ENCODE peak calls at places on chromosomes 5 and 9, in nine cellular contexts. Q is lower lobe of right lung; P is fibroblast of lung; W is NT2/D1; Z is CD4-positive, alpha-beta memory T cell; J is A549; X is AG04450; L is IMR-90; K is esophagus squamous epithelium. D is an unnamed sample.

GRCh38 chr9:14913366-14913765 is 3.1 kb upstream of the FREM1 start:
- DNase-seq in Q (no peak), P (no peak), W (no peak), Z (no peak), J (no peak), X (no peak), L (no peak), K (no peak), D (no peak)

GRCh38 chr5:116492016-116492623 is 82.5 kb downstream of the SEMA6A start:
- DNase-seq in Q (no peak), P (peak; percentile 93), W (no peak), Z (no peak), J (no peak), X (peak; percentile 66), L (peak; percentile 89), K (no peak), D (no peak)

GRCh38 chr5:35675392-35675791 is 57.7 kb downstream of the SPEF2 start:
- DNase-seq in Q (no peak), P (no peak), W (no peak), Z (no peak), J (no peak), X (no peak), L (no peak), K (no peak), D (no peak)

GRCh38 chr5:43601454-43602260 is 1.3 kb upstream of the NNT start:
- DNase-seq in Q (no peak), P (peak; percentile 58), W (no peak), Z (no peak), J (no peak), X (no peak), L (peak; percentile 57), K (no peak), D (no peak)

GRCh38 chr5:20166496-20166895 is 178.5 kb upstream of the CDH18 start:
- DNase-seq in Q (no peak), P (peak; percentile 26), W (no peak), Z (no peak), J (no peak), X (no peak), L (no peak), K (no peak), D (no peak)

GRCh38 chr9:137167752-137168574 is 1.9 kb downstream of the LRRC26 start:
- DNase-seq in Q (no peak), P (no peak), W (no peak), Z (no peak), J (no peak), X (no peak), L (no peak), K (no peak), D (peak; percentile 84)

GRCh38 chr9:70069734-70070133 is 26.1 kb downstream of the MAMDC2 start:
- DNase-seq in Q (no peak), P (no peak), W (no peak), Z (no peak), J (no peak), X (no peak), L (no peak), K (no peak), D (no peak)

GRCh38 chr5:8848997-8849585 is 696.8 kb downstream of the SEMA5A start:
- DNase-seq in Q (no peak), P (peak; percentile 90), W (no peak), Z (no peak), J (no peak), X (no peak), L (peak; percentile 89), K (no peak), D (no peak)

GRCh38 chr5:42228279-42228678 is 195.0 kb upstream of the GHR start:
- DNase-seq in Q (no peak), P (no peak), W (no peak), Z (no peak), J (no peak), X (no peak), L (no peak), K (no peak), D (no peak)

GRCh38 chr9:77017505-77017894 is 2.0 kb upstream of the FOXB2 start:
- DNase-seq in Q (no peak), P (no peak), W (no peak), Z (no peak), J (no peak), X (no peak), L (no peak), K (no peak), D (no peak)

GRCh38 chr5:99089822-99090549 is 161.2 kb upstream of the CHD1 start:
- DNase-seq in Q (no peak), P (no peak), W (no peak), Z (no peak), J (no peak), X (no peak), L (no peak), K (no peak), D (no peak)

DNA sequence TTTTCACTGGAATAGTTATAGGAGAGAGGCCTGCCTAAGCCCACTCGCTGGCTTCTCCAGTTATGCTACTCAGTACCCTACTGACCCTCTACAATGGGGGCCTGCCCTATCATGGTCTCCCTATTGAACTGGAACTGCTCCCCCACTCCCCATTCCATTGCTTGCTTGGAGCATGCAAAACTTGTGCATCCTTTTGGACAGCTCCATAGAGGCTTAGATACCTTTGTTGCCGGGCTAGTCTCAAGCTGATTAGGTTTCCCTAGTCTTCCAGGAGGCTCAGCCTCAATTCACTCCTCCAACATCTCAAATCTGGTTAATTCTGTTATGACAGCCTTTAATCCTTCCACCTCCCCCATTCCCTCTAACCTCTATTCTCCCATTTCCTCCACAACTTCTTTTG is 39.9 kb downstream of the KIF24 start:
- DNase-seq in Q (no peak), P (no peak), W (no peak), Z (no peak), J (no peak), X (no peak), L (peak; percentile 8), K (no peak), D (no peak)
- H3K4me3 ChIP-seq in Q (no peak overlapping the region), P (no peak overlapping the region), W (no peak overlapping the region), Z (no peak overlapping the region), J (no peak overlapping the region), X (no peak overlapping the region), L (no peak overlapping the region), K (no peak overlapping the region), D (no peak overlapping the region)

GRCh38 chr5:143946821-143947220 is 134.9 kb downstream of the HMHB1 start:
- DNase-seq in Q (no peak), P (peak; percentile 41), W (no peak), Z (no peak), J (no peak), X (no peak), L (peak; percentile 35), K (no peak), D (no peak)
- H3K9me3 ChIP-seq in Q (peaks cover 7% of the 10 kb centered on the region), P (no peaks in the 10 kb centered on the region), W (no peaks in the 10 kb centered on the region), Z (no peaks in the 10 kb centered on the region), J (peaks cover 18% of the 10 kb centered on the region), X (no peaks in the 10 kb centered on the region), L (peaks cover 2% of the 10 kb centered on the region), K (peaks cover 18% of the 10 kb centered on the region), D (no peaks in the 10 kb centered on the region)

GRCh38 chr9:6969805-6970204 is 212.0 kb downstream of the KDM4C start:
- DNase-seq in Q (no peak), P (no peak), W (no peak), Z (no peak), J (no peak), X (no peak), L (no peak), K (no peak), D (no peak)
- H3K4me3 ChIP-seq in Q (no peak overlapping the region), P (no peak overlapping the region), W (no peak overlapping the region), Z (no peak overlapping the region), J (no peak overlapping the region), X (no peak overlapping the region), L (no peak overlapping the region), K (no peak overlapping the region), D (no peak overlapping the region)

GRCh38 chr9:7671847-7672246 is 127.7 kb downstream of the DMAC1 start:
- DNase-seq in Q (no peak), P (no peak), W (no peak), Z (no peak), J (no peak), X (no peak), L (no peak), K (no peak), D (no peak)
- H3K9me3 ChIP-seq in Q (no peaks in the 10 kb centered on the region), P (no peaks in the 10 kb centered on the region), W (no peaks in the 10 kb centered on the region), Z (no peaks in the 10 kb centered on the region), J (no peaks in the 10 kb centered on the region), X (no peaks in the 10 kb centered on the region), L (no peaks in the 10 kb centered on the region), K (no peaks in the 10 kb centered on the region), D (no peaks in the 10 kb centered on the region)

GRCh38 chr9:74497750-74498615 is 848 bp downstream of the RORB start:
- DNase-seq in Q (peak; percentile 55), P (peak; percentile 57), W (no peak), Z (peak; percentile 12), J (no peak), X (no peak), L (no peak), K (no peak), D (peak; percentile 46)

GRCh38 chr9:74498616-74499095 is 1.5 kb downstream of the RORB start:
- DNase-seq in Q (no peak), P (peak; percentile 19), W (no peak), Z (peak; percentile 19), J (no peak), X (no peak), L (no peak), K (no peak), D (no peak)

GRCh38 chr9:74499770-74500583 is 2.8 kb downstream of the RORB start:
- DNase-seq in Q (no peak), P (peak; percentile 15), W (no peak), Z (no peak), J (no peak), X (no peak), L (no peak), K (no peak), D (peak; percentile 34)

GRCh38 chr9:74499111-74499601 is 2.0 kb downstream of the RORB start:
- DNase-seq in Q (no peak), P (peak; percentile 27), W (no peak), Z (peak; percentile 31), J (no peak), X (no peak), L (no peak), K (no peak), D (no peak)

GRCh38 chr9:74500584-74500924 is 3.4 kb downstream of the RORB start:
- DNase-seq in Q (no peak), P (no peak), W (no peak), Z (peak; percentile 21), J (no peak), X (no peak), L (no peak), K (no peak), D (no peak)
- H3K4me3 ChIP-seq in Q (peak overlapping the region; percentile 64), P (no peak overlapping the region), W (peak overlapping the region; percentile 63), Z (no peak overlapping the region), J (no peak overlapping the region), X (no peak overlapping the region), L (no peak overlapping the region), K (peak overlapping the region; percentile 56), D (no peak overlapping the region)

DNA sequence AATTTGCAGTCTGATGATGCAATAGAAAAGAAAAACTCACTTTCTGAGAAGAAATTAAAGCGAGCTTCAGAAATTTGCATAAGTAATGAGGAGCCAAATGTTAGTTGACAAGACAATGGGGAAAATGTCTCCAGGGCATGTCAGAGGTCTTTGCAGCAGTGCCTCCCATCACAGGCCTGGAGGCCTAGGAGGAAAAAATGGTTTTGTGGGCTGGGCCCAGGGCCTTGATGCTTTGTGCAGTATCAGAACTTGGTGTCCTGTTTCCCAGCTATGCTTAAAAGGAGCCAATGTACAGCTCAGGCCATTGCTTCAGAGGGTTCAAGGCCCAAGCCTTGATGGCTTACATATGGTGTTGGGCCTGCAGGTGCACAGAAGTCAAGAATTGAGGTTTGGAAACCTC is 298.4 kb downstream of the SMARCA2 start:
- DNase-seq in Q (no peak), P (no peak), W (no peak), Z (no peak), J (no peak), X (no peak), L (no peak), K (no peak), D (no peak)
- H3K9me3 ChIP-seq in Q (peaks cover 29% of the 10 kb centered on the region), P (no peaks in the 10 kb centered on the region), W (peaks cover 64% of the 10 kb centered on the region), Z (no peaks in the 10 kb centered on the region), J (peaks cover 53% of the 10 kb centered on the region), X (peaks cover 8% of the 10 kb centered on the region), L (peaks cover 8% of the 10 kb centered on the region), K (peaks cover 44% of the 10 kb centered on the region), D (peaks cover 16% of the 10 kb centered on the region)